ENCODE peak calls at places on chromosome 1, in five cellular contexts. One of them, this sample, is unnamed.
A peak's percentile ranks its signal among the peaks of the same experiment; 100 is the strongest.

GRCh38 chr1:214902636-214903320 is 179.8 kb upstream of the KCNK2 start:
- DNase-seq in SHP77: no peak
- DNase-seq in fibroblast of the conjunctiva: no peak
- DNase-seq in germinal center: no peak
- DNase-seq in KBM-7: no peak
- DNase-seq in this sample: no peak

GRCh38 chr1:10508511-10508951 is 33.8 kb downstream of the PEX14 start:
- DNase-seq in SHP77: peak; percentile 27
- DNase-seq in fibroblast of the conjunctiva: no peak
- DNase-seq in germinal center: no peak
- DNase-seq in KBM-7: no peak
- DNase-seq in this sample: no peak

GRCh38 chr1:74733616-74734484 is 898 bp downstream of the TYW3 start:
- DNase-seq in SHP77: peak; percentile 45
- DNase-seq in fibroblast of the conjunctiva: peak; percentile 79
- DNase-seq in germinal center: peak; percentile 55
- DNase-seq in KBM-7: peak; percentile 83
- DNase-seq in this sample: no peak

GRCh38 chr1:6148497-6149241 is 31.5 kb downstream of the CHD5 start:
- DNase-seq in SHP77: no peak
- DNase-seq in fibroblast of the conjunctiva: no peak
- DNase-seq in germinal center: peak; percentile 85
- DNase-seq in KBM-7: peak; percentile 49
- DNase-seq in this sample: peak; percentile 54

GRCh38 chr1:2019162-2019542 is at the start of gene GABRD:
- DNase-seq in SHP77: no peak
- DNase-seq in fibroblast of the conjunctiva: no peak
- DNase-seq in germinal center: peak; percentile 58
- DNase-seq in KBM-7: no peak
- DNase-seq in this sample: no peak

GRCh38 chr1:201268604-201269151 is 14.6 kb upstream of the PKP1 start:
- DNase-seq in SHP77: no peak
- DNase-seq in fibroblast of the conjunctiva: peak; percentile 63
- DNase-seq in germinal center: no peak
- DNase-seq in KBM-7: no peak
- DNase-seq in this sample: no peak

GRCh38 chr1:244067893-244068292 is 16.8 kb downstream of the ZBTB18 start:
- DNase-seq in SHP77: no peak
- DNase-seq in fibroblast of the conjunctiva: no peak
- DNase-seq in germinal center: no peak
- DNase-seq in KBM-7: no peak
- DNase-seq in this sample: no peak

GRCh38 chr1:246450485-246451251 is 56.4 kb downstream of the SMYD3 start:
- DNase-seq in SHP77: peak; percentile 30
- DNase-seq in fibroblast of the conjunctiva: peak; percentile 2
- DNase-seq in germinal center: peak; percentile 36
- DNase-seq in KBM-7: peak; percentile 49
- DNase-seq in this sample: no peak

GRCh38 chr1:2554621-2555387 is 1.4 kb upstream of the TNFRSF14 start:
- DNase-seq in SHP77: no peak
- DNase-seq in fibroblast of the conjunctiva: no peak
- DNase-seq in germinal center: peak; percentile 49
- DNase-seq in KBM-7: peak; percentile 51
- DNase-seq in this sample: peak; percentile 68

GRCh38 chr1:71231751-71232150 is 150.9 kb upstream of the ZRANB2 start:
- DNase-seq in SHP77: no peak
- DNase-seq in fibroblast of the conjunctiva: no peak
- DNase-seq in germinal center: no peak
- DNase-seq in KBM-7: no peak
- DNase-seq in this sample: no peak

GRCh38 chr1:3750716-3751115 is 1.5 kb upstream of the CCDC27 start:
- DNase-seq in SHP77: no peak
- DNase-seq in fibroblast of the conjunctiva: no peak
- DNase-seq in germinal center: no peak
- DNase-seq in KBM-7: no peak
- DNase-seq in this sample: no peak

GRCh38 chr1:183124259-183124658 is 61.8 kb upstream of the LAMC2 start:
- DNase-seq in SHP77: peak; percentile 27
- DNase-seq in fibroblast of the conjunctiva: no peak
- DNase-seq in germinal center: no peak
- DNase-seq in KBM-7: peak; percentile 49
- DNase-seq in this sample: no peak

GRCh38 chr1:38005195-38006007 is at the start of gene FHL3:
- DNase-seq in SHP77: no peak
- DNase-seq in fibroblast of the conjunctiva: no peak
- DNase-seq in germinal center: peak; percentile 40
- DNase-seq in KBM-7: no peak
- DNase-seq in this sample: peak; percentile 67

GRCh38 chr1:41977329-41977728 is 58.6 kb upstream of the HIVEP3 start:
- DNase-seq in SHP77: peak; percentile 17
- DNase-seq in fibroblast of the conjunctiva: no peak
- DNase-seq in germinal center: no peak
- DNase-seq in KBM-7: no peak
- DNase-seq in this sample: no peak

GRCh38 chr1:114695430-114696093 is at the start of gene AMPD1:
- DNase-seq in SHP77: no peak
- DNase-seq in fibroblast of the conjunctiva: no peak
- DNase-seq in germinal center: no peak
- DNase-seq in KBM-7: no peak
- DNase-seq in this sample: no peak